ENCODE peak calls at places on chromosomes 1 and 21, in nine cellular contexts. G is effector CD8-positive, alpha-beta T cell; J is T-helper 2 cell; Z is hippocampal formation; H is CD8-positive, alpha-beta memory T cell; V is astrocyte of the cerebellum; C is MV-4-11; X is glutamatergic neuron; T is CD4-positive, alpha-beta T cell. L is an unnamed sample.

GRCh38 chr1:62144238-62144831 is 50.3 kb upstream of the L1TD1 start:
- DNase-seq in G (no peak), J (no peak), Z (peak), H (peak), V (peak), C (peak), X (peak), T (no peak), L (peak)

GRCh38 chr1:79323240-79324025 is 316.9 kb upstream of the ADGRL4 start:
- DNase-seq in G (no peak), J (no peak), Z (no peak), H (no peak), V (peak), C (peak), X (no peak), T (no peak), L (peak)

GRCh38 chr1:54995835-54996234 is 2.9 kb upstream of the BSND start:
- DNase-seq in G (no peak), J (peak), Z (no peak), H (peak), V (no peak), C (no peak), X (no peak), T (peak), L (no peak)

GRCh38 chr1:231600461-231600976 is 26.1 kb upstream of the DISC1 start:
- DNase-seq in G (no peak), J (no peak), Z (no peak), H (no peak), V (no peak), C (no peak), X (no peak), T (no peak), L (no peak)

GRCh38 chr21:28325618-28326017 is 667.1 kb downstream of the LTN1 start:
- DNase-seq in G (no peak), J (no peak), Z (no peak), H (no peak), V (no peak), C (no peak), X (no peak), T (no peak), L (no peak)

GRCh38 chr21:27104749-27105439 is 138.0 kb upstream of the ADAMTS5 start:
- DNase-seq in G (no peak), J (no peak), Z (no peak), H (no peak), V (no peak), C (no peak), X (no peak), T (no peak), L (peak)

GRCh38 chr1:226335653-226336052 is 26.7 kb upstream of the LIN9 start:
- DNase-seq in G (no peak), J (no peak), Z (no peak), H (no peak), V (no peak), C (no peak), X (no peak), T (no peak), L (no peak)

GRCh38 chr1:201266774-201267173 is 16.5 kb upstream of the PKP1 start:
- DNase-seq in G (no peak), J (no peak), Z (no peak), H (no peak), V (peak), C (peak), X (no peak), T (no peak), L (peak)

GRCh38 chr1:51000651-51001050 is 30.6 kb downstream of the CDKN2C start:
- DNase-seq in G (no peak), J (no peak), Z (no peak), H (no peak), V (no peak), C (no peak), X (no peak), T (no peak), L (no peak)

L was measured in HT1080.